ENCODE peak calls at places on chromosome 15, in eight cellular contexts. T is vagina, B is prostate gland, J is sigmoid colon, C is HepG2, S is GM12878, P is endothelial cell of umbilical vein, M is breast epithelium. Z is an unnamed sample.

GRCh38 chr15:46556559-46556958 is 921.7 kb downstream of the SQOR start:
- DNase-seq in S (no peak), T (no peak), M (no peak), C (no peak), P (no peak), J (no peak), B (no peak), Z (no peak)

GRCh38 chr15:80770356-80770705 is 8.8 kb upstream of the CEMIP start:
- DNase-seq in M (no peak), C (no peak), J (no peak), S (no peak), B (no peak), T (no peak), P (no peak), Z (no peak)

GRCh38 chr15:45704329-45705249 is 69.8 kb downstream of the SQOR start:
- DNase-seq in B (no peak), T (no peak), P (peak; percentile 34), J (peak; percentile 67), M (no peak), C (no peak), S (no peak), Z (no peak)

GRCh38 chr15:53549697-53550315 is 209.7 kb downstream of the WDR72 start:
- DNase-seq in S (no peak), P (no peak), C (no peak), J (no peak), M (no peak), T (no peak), B (peak; percentile 13), Z (no peak)

GRCh38 chr15:83837946-83838571 is 184.1 kb downstream of the ADAMTSL3 start:
- DNase-seq in J (no peak), T (peak; percentile 42), P (no peak), C (peak; percentile 5), S (no peak), M (no peak), B (no peak), Z (no peak)

GRCh38 chr15:56598991-56599390 is 134.1 kb upstream of the MNS1 start:
- DNase-seq in T (no peak), S (no peak), C (no peak), P (no peak), J (no peak), M (no peak), B (no peak), Z (no peak)

GRCh38 chr15:53434174-53434678 is 325.2 kb downstream of the WDR72 start:
- DNase-seq in S (no peak), P (no peak), J (no peak), T (no peak), C (peak; percentile 91), B (no peak), M (no peak), Z (no peak)

GRCh38 chr15:65414841-65415621 is 7.7 kb downstream of the IGDCC4 start:
- DNase-seq in P (no peak), J (no peak), B (no peak), M (no peak), T (no peak), C (peak; percentile 59), S (no peak), Z (peak; percentile 16)

GRCh38 chr15:61659571-61660190 is 400.6 kb downstream of the VPS13C start:
- DNase-seq in S (no peak), J (no peak), B (no peak), P (no peak), M (no peak), C (no peak), T (no peak), Z (no peak)

GRCh38 chr15:72341361-72341760 is 21.4 kb upstream of the CELF6 start:
- DNase-seq in B (no peak), P (no peak), T (peak; percentile 80), J (no peak), C (no peak), S (no peak), M (no peak), Z (no peak)

GRCh38 chr15:97525809-97526208 is 434.7 kb upstream of the ARRDC4 start:
- DNase-seq in B (no peak), M (no peak), S (no peak), J (no peak), P (no peak), C (no peak), T (no peak), Z (no peak)

DNA sequence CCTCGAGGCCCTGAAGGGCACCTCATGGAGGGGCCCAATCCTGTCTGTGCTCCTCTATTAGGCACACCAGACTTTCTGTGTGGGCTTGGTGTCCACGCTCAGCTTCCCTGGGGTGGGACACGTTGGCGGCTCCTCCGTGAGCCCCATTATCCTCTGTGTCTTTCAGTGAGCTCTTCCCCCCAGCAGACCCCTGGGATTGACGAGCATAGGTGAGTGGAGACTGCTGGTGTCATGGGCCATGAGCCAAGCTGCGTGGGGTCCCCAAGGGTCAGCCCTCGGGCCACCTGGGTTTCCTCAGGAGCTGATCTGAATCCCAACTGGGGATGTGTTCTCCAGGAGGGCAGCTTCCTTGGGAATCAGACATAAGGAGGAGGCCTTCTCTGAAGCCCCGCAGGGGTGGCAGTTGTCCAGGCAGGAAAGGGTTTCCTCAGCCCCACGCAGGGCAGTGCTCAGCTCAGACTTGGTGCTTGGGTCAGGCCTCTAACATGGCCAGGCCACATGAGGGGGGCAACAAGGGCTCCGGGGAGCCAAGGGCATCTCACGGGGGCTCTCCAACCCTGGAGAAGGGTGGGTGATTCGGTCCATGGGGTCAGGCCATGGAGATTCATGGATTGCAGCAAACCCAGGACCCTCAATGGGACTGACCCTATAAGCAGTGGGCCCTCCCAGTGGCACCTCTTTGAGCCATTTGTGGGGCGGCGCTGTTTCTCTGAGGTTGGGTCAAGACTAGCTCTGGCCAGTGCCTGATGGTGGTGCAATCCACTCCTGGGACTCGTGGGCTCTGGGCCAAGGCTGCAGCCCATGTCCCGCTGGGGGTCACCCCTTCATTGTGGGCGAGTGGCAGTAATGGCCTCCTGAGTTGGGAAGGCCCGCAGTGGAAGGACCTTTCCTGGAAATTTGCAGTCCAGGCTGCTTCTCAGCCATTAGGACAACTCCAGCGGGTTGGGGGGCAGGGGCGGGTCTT is 222.5 kb downstream of the SNRPN start:
- DNase-seq in T (peak; percentile 70), J (peak; percentile 58), P (no peak), C (no peak), B (peak; percentile 2), S (no peak), M (peak; percentile 3), Z (no peak)
- H3K9me3 ChIP-seq in T (peaks cover 32% of the 10 kb centered on the region), J (peaks cover 6% of the 10 kb centered on the region), P (peaks cover 11% of the 10 kb centered on the region), C (peaks cover 99% of the 10 kb centered on the region), B (no peaks in the 10 kb centered on the region), S (no peaks in the 10 kb centered on the region), M (peaks cover 91% of the 10 kb centered on the region), Z (no peaks in the 10 kb centered on the region)

GRCh38 chr15:99016680-99017321 is 9.2 kb upstream of the PGPEP1L start:
- DNase-seq in S (no peak), J (no peak), T (no peak), M (no peak), P (no peak), B (no peak), C (no peak), Z (peak; percentile 78)

GRCh38 chr15:99014803-99015676 is 7.4 kb upstream of the PGPEP1L start:
- DNase-seq in C (peak; percentile 28), S (no peak), J (peak; percentile 80), P (peak; percentile 41), B (peak; percentile 81), M (peak; percentile 80), T (peak; percentile 77), Z (no peak)

GRCh38 chr15:99017322-99017701 is 9.7 kb upstream of the PGPEP1L start:
- DNase-seq in S (no peak), C (no peak), B (no peak), P (no peak), J (no peak), M (no peak), T (no peak), Z (no peak)

GRCh38 chr15:99019558-99020540 is 12.3 kb upstream of the PGPEP1L start:
- DNase-seq in C (peak; percentile 21), S (no peak), B (no peak), T (no peak), M (no peak), J (no peak), P (no peak), Z (no peak)

DNA sequence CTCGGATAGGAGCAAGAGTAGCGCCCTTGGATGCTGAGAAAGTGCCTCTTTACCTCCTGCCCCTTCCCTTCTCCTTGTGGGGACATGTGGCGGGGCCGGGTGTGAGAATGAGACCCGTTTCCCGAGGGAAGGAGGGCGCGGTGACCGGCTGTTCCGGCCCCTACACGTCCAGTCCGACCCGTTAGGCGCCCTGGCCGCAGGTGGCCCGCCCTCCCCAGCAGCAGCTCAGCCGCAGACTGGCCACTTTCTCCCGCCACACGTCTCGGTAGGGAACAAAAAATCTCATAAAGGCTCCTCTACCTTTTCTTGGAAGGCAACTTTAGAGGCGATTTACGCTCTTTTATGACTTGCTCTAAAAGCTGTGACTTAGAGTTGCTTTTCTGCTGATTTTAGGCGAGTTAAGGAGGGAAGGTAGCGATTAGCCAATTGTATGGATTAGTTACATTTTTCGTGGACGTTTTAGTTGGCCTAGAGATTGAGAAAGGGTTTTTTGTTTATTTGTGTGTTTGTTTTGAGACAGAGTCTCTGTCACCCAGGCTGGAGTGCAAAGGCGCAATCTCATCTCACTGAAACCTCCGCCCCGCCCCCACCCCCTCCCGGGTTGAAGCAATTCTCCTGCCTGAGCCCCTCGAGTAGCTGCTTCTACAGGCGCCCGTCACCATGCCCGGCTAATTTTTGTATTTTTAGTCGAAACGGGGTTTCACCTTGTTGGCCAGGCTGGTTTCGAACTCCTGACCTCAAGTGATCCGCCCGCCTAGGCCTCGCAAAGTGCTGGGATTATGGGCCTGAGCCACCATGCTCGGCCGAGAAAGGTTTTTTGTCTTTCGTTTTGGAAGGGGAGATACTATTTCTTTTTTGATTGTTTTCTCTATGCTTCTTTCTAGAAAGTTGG is 8.3 kb upstream of the PGPEP1L start:
- DNase-seq in T (peak; percentile 65), S (no peak), B (peak; percentile 26), M (no peak), J (no peak), C (no peak), P (no peak), Z (no peak)
- H3K4me3 ChIP-seq in T (peak overlapping the region; percentile 61), S (peak overlapping the region; percentile 68), B (peak overlapping the region; percentile 49), M (peak overlapping the region; percentile 66), J (peak overlapping the region; percentile 70), C (peak overlapping the region; percentile 49), P (no peak overlapping the region), Z (peak overlapping the region; percentile 81)

GRCh38 chr15:70605606-70606410 is 157.6 kb downstream of the UACA start:
- DNase-seq in J (peak; percentile 92), S (no peak), B (peak; percentile 87), P (peak; percentile 94), T (no peak), M (no peak), C (peak; percentile 42), Z (no peak)
- TF ChIP-seq POLR2AphosphoS5 in J (peak; percentile 50), S (no peak), B (peak; percentile 88), P (no peak), T (peak; percentile 59), M (no peak), C (no peak), Z (no peak)

GRCh38 chr15:20357139-20358065 is 184.2 kb downstream of the GOLGA6L6 start:
- DNase-seq in S (no peak), T (peak; percentile 89), P (no peak), C (no peak), B (peak; percentile 4), J (peak; percentile 72), M (peak; percentile 48), Z (no peak)
- H3K9me3 ChIP-seq in S (no peaks in the 10 kb centered on the region), T (no peaks in the 10 kb centered on the region), P (peaks cover 37% of the 10 kb centered on the region), C (no peaks in the 10 kb centered on the region), B (no peaks in the 10 kb centered on the region), J (no peaks in the 10 kb centered on the region), M (no peaks in the 10 kb centered on the region), Z (no peaks in the 10 kb centered on the region)

Z was measured in SK-N-MC.